ENCODE peak calls at places on chromosomes 4 and X, in six cellular contexts. S is Caco-2, V is ovary, F is A549, W is tibial artery, M is heart right ventricle. L is an unnamed sample.

GRCh38 chr4:151321586-151321985 is 3.8 kb downstream of the SH3D19 start:
- DNase-seq in S (no peak), V (no peak), F (no peak), W (no peak), M (no peak), L (no peak)

GRCh38 chr4:39480902-39481695 is 22.2 kb downstream of the LIAS start:
- DNase-seq in S (no peak), V (no peak), F (no peak), W (no peak), M (no peak), L (no peak)

GRCh38 chr4:74451214-74451661 is 6.3 kb downstream of the AREG start:
- DNase-seq in S (no peak), V (no peak), F (peak), W (no peak), M (no peak), L (no peak)

GRCh38 chr4:41213563-41214157 is 682 bp downstream of the APBB2 start:
- DNase-seq in S (peak), V (peak), F (no peak), W (peak), M (peak), L (no peak)

GRCh38 chr4:40471923-40472322 is 136.8 kb downstream of the CHRNA9 start:
- DNase-seq in S (no peak), V (no peak), F (no peak), W (no peak), M (no peak), L (no peak)

GRCh38 chr4:859496-859895 is 33.6 kb upstream of the CPLX1 start:
- DNase-seq in S (no peak), V (no peak), F (no peak), W (no peak), M (no peak), L (no peak)

GRCh38 chrX:104922206-104922621 is 298.3 kb downstream of the TEX13A start:
- DNase-seq in S (peak), V (peak), F (peak), W (peak), M (peak), L (peak)

GRCh38 chrX:119237526-119238035 is 1.5 kb downstream of the PGRMC1 start:
- DNase-seq in S (no peak), V (no peak), F (no peak), W (no peak), M (no peak), L (no peak)

GRCh38 chrX:72169008-72169728 is 12.4 kb upstream of the PIN4 start:
- DNase-seq in S (no peak), V (no peak), F (no peak), W (no peak), M (peak), L (no peak)

GRCh38 chrX:123803331-123803983 is 56.4 kb upstream of the XIAP start:
- DNase-seq in S (peak), V (no peak), F (peak), W (no peak), M (peak), L (peak)

GRCh38 chr4:101670370-101670769 is 120.2 kb upstream of the BANK1 start:
- DNase-seq in S (no peak), V (no peak), F (no peak), W (peak), M (no peak), L (no peak)

GRCh38 chr4:149166886-149167285 is 648.8 kb downstream of the IQCM start:
- DNase-seq in S (no peak), V (no peak), F (no peak), W (no peak), M (no peak), L (no peak)

GRCh38 chr4:173214231-173214630 is 45.6 kb downstream of the GALNT7 start:
- DNase-seq in S (no peak), V (no peak), F (no peak), W (no peak), M (no peak), L (no peak)

GRCh38 chrX:150049647-150050046 is 111.4 kb upstream of the EOLA2 start:
- DNase-seq in S (no peak), V (no peak), F (no peak), W (no peak), M (no peak), L (no peak)

DNA sequence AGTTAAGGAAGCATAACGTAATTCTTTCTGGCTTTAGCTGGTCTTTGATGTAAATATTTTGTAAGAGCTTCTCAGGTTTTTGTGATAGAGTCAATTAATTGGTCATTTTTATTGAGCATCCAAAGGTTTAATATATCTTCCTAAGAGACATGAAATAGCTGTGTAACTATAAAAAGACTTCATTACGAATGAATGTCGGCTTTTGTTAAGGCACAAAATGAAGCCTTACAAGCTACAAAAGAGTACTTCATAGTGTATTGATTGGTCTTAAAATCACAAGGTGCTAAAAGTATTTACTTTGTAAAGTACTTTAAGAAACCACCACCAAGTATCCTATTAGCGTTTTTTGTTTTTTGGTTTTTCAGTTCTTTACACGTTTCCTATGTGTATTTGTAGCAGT is 104.2 kb downstream of the CEP135 start:
- DNase-seq in S (no peak), V (no peak), F (no peak), W (no peak), M (no peak), L (no peak)
- H3K4me3 ChIP-seq in S (no peak), V (no peak), F (no peak), W (no peak), M (no peak), L (no peak)

DNA sequence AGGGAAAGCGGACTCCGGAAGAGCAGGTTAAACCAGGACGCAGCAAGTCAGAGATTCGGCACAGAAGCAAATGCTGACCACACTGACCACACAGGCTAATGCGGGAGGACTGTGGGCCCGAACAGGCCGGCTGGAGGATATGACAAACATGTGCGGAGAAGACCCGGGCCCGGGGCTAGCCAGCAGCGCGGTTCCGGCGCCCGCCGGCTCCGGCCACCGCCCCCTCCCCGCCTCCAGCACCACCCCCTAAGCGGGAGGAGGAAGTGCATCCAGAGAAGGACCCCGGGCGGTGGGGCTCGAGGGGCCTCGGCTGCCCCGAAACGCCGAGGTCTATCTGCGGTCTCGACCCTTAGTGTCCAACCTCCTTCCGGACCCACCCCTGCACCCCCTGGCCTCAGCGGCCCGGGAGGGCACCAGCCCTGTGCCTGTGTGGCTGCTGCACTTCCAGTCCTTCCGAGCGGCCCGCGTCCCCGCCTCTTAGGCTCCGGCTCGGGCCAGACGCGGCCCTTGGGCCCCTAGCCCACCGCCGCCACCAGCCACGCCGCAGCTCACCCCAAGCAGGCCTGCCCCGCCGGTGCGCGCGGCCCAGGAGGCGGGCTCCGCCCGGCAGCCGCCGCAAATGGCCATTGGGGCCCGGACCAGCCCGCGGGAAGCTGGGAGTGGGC is 2.1 kb downstream of the ELOVL6 start:
- DNase-seq in S (peak), V (peak), F (peak), W (peak), M (peak), L (peak)
- TF ChIP-seq CTCF in S (no peak), V (no peak), F (no peak), W (no peak), M (no peak), L (no peak)

GRCh38 chr4:11428701-11429571 is at the start of gene HS3ST1:
- DNase-seq in S (peak), V (peak), F (peak), W (peak), M (peak), L (no peak)
- H3K4me3 ChIP-seq in S (peak), V (peak), F (peak), W (peak), M (peak), L (no peak)

GRCh38 chrX:17082831-17083230 is 136.4 kb downstream of the REPS2 start:
- DNase-seq in S (peak), V (no peak), F (peak), W (no peak), M (no peak), L (no peak)
- TF ChIP-seq CTCF in S (no peak), V (no peak), F (peak), W (no peak), M (no peak), L (peak)

GRCh38 chrX:24098932-24099331 is 44.2 kb downstream of the EIF2S3 start:
- DNase-seq in S (no peak), V (no peak), F (no peak), W (no peak), M (no peak), L (no peak)
- H3K4me3 ChIP-seq in S (no peak), V (no peak), F (no peak), W (no peak), M (no peak), L (no peak)

DNA sequence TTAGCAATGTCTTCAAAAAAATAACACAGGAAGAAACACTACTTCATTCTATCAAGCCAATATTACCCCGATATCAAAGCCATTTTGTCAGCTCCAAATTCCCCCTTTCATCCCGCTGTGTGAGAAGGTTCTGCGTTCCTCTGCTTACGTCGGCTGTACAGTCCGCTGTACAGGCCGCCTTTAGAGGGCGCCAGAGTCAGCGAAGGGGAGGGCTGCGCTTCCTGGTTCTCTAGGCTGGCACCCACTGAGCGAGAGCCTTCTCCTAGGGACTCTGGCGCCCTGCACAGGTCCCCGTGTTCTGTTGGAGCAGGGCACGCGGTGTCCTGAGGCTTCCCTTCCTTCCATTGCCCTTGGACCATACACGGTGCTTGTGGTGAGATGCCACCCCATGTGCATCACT is 25.3 kb upstream of the CT45A1 start:
- DNase-seq in S (peak), V (no peak), F (peak), W (no peak), M (no peak), L (no peak)
- TF ChIP-seq CTCF in S (no peak), V (no peak), F (peak), W (no peak), M (no peak), L (peak)